ENCODE peak calls at places on chromosomes 13 and 19, in seven cellular contexts. O, I, J, K, U, Q and F are unnamed samples.

GRCh38 chr19:2428027-2428690 is 773 bp upstream of the TIMM13 start:
- DNase-seq in O (no peak), I (no peak), J (peak; percentile 90), K (peak; percentile 71), U (no peak), Q (no peak), F (no peak)

GRCh38 chr13:40777166-40777956 is 6.4 kb upstream of the MRPS31 start:
- DNase-seq in O (peak; percentile 36), I (peak; percentile 65), J (no peak), K (peak; percentile 71), U (no peak), Q (peak; percentile 87), F (peak; percentile 55)

GRCh38 chr19:10418281-10419199 is 1.8 kb upstream of the PDE4A start:
- DNase-seq in O (no peak), I (no peak), J (peak; percentile 51), K (peak; percentile 70), U (no peak), Q (no peak), F (peak; percentile 71)

GRCh38 chr19:11054200-11054599 is 35.1 kb upstream of the LDLR start:
- DNase-seq in O (no peak), I (no peak), J (no peak), K (no peak), U (no peak), Q (no peak), F (no peak)

GRCh38 chr13:106350208-106350607 is 185.3 kb downstream of the EFNB2 start:
- DNase-seq in O (no peak), I (peak; percentile 59), J (no peak), K (no peak), U (no peak), Q (no peak), F (no peak)

GRCh38 chr13:92991687-92992086 is 234.9 kb upstream of the GPC6 start:
- DNase-seq in O (no peak), I (no peak), J (no peak), K (no peak), U (no peak), Q (no peak), F (no peak)

GRCh38 chr19:17346109-17346671 is 8.8 kb downstream of the GTPBP3 start:
- DNase-seq in O (peak; percentile 83), I (peak; percentile 60), J (peak; percentile 93), K (peak; percentile 63), U (peak; percentile 85), Q (no peak), F (no peak)

GRCh38 chr19:23698711-23699520 is 11.9 kb upstream of the ZNF675 start:
- DNase-seq in O (no peak), I (no peak), J (no peak), K (no peak), U (no peak), Q (no peak), F (peak; percentile 14)

GRCh38 chr19:39498262-39499081 is at the start of gene DLL3:
- DNase-seq in O (no peak), I (no peak), J (no peak), K (no peak), U (no peak), Q (peak; percentile 76), F (no peak)

GRCh38 chr19:17749912-17750317 is 1.4 kb upstream of the FCHO1 start:
- DNase-seq in O (no peak), I (no peak), J (no peak), K (peak; percentile 42), U (no peak), Q (no peak), F (no peak)

GRCh38 chr13:35675651-35676050 is 199.2 kb upstream of the MAB21L1 start:
- DNase-seq in O (no peak), I (no peak), J (no peak), K (peak; percentile 86), U (no peak), Q (peak; percentile 73), F (peak; percentile 57)

GRCh38 chr13:46160474-46161066 is 21.4 kb downstream of the LCP1 start:
- DNase-seq in O (no peak), I (peak; percentile 48), J (no peak), K (peak; percentile 78), U (peak; percentile 53), Q (peak; percentile 55), F (peak; percentile 17)

GRCh38 chr19:51136891-51137551 is 5.1 kb upstream of the SIGLEC7 start:
- DNase-seq in O (no peak), I (no peak), J (no peak), K (no peak), U (no peak), Q (no peak), F (no peak)

GRCh38 chr19:18234194-18234593 is 8.0 kb upstream of the PDE4C start:
- DNase-seq in O (no peak), I (no peak), J (no peak), K (no peak), U (no peak), Q (no peak), F (no peak)

GRCh38 chr13:97108535-97108910 is 113.6 kb upstream of the MBNL2 start:
- DNase-seq in O (no peak), I (no peak), J (no peak), K (peak; percentile 31), U (no peak), Q (no peak), F (no peak)

GRCh38 chr13:76570485-76570884 is 315.7 kb downstream of the KCTD12 start:
- DNase-seq in O (no peak), I (no peak), J (no peak), K (peak; percentile 9), U (no peak), Q (no peak), F (no peak)

GRCh38 chr13:44302948-44303575 is 70.6 kb upstream of the SERP2 start:
- DNase-seq in O (no peak), I (no peak), J (no peak), K (no peak), U (no peak), Q (no peak), F (no peak)

GRCh38 chr13:105817011-105817410 is 718.5 kb downstream of the EFNB2 start:
- DNase-seq in O (no peak), I (no peak), J (no peak), K (peak; percentile 26), U (no peak), Q (no peak), F (no peak)

GRCh38 chr13:72163671-72164070 is 296.7 kb upstream of the DACH1 start:
- DNase-seq in O (no peak), I (no peak), J (no peak), K (peak; percentile 5), U (no peak), Q (no peak), F (peak; percentile 9)

GRCh38 chr13:111152836-111153235 is 37.7 kb downstream of the ARHGEF7 start:
- DNase-seq in O (no peak), I (peak; percentile 1), J (no peak), K (no peak), U (no peak), Q (no peak), F (no peak)

GRCh38 chr13:85896516-85897450 is 97.6 kb upstream of the SLITRK6 start:
- DNase-seq in O (no peak), I (no peak), J (no peak), K (no peak), U (no peak), Q (no peak), F (no peak)

GRCh38 chr13:98324105-98324504 is 147.0 kb upstream of the RNF113B start:
- DNase-seq in O (no peak), I (no peak), J (no peak), K (no peak), U (no peak), Q (no peak), F (no peak)

GRCh38 chr13:23799945-23800344 is 89.3 kb downstream of the MIPEP start:
- DNase-seq in O (no peak), I (no peak), J (no peak), K (no peak), U (no peak), Q (no peak), F (no peak)

GRCh38 chr13:68304287-68304893 is 1074.3 kb upstream of the PCDH9 start:
- DNase-seq in O (no peak), I (peak; percentile 1), J (no peak), K (peak; percentile 6), U (peak; percentile 6), Q (peak; percentile 27), F (no peak)

GRCh38 chr19:45045671-45046353 is 7.0 kb downstream of the CLASRP start:
- DNase-seq in O (no peak), I (no peak), J (no peak), K (no peak), U (no peak), Q (no peak), F (no peak)